ENCODE peak calls at places on chromosomes 16 and 17, in four cellular contexts. One of them, this sample, is unnamed. For H3K27me3 and H3K4me1, the result is how much of the 10 kb centered on the place peaks cover.

GRCh38 chr16:89562027-89562599 is 1.6 kb downstream of the RPL13 start:
- DNase-seq in esophagus squamous epithelium: no peak
- DNase-seq in stomach: peak
- DNase-seq in GM23248: no peak
- DNase-seq in this sample: no peak

GRCh38 chr17:67575325-67575724 is 142.4 kb upstream of the NOL11 start:
- DNase-seq in esophagus squamous epithelium: no peak
- DNase-seq in stomach: no peak
- DNase-seq in GM23248: no peak
- DNase-seq in this sample: no peak

GRCh38 chr17:67836205-67836987 is 11.1 kb downstream of the BPTF start:
- DNase-seq in esophagus squamous epithelium: no peak
- DNase-seq in stomach: no peak
- DNase-seq in GM23248: peak
- DNase-seq in this sample: no peak

GRCh38 chr17:69575346-69575761 is 160.9 kb downstream of the MAP2K6 start:
- DNase-seq in esophagus squamous epithelium: no peak
- DNase-seq in stomach: no peak
- DNase-seq in GM23248: peak
- DNase-seq in this sample: no peak

GRCh38 chr16:81937305-81938038 is 73.8 kb downstream of the SDR42E1 start:
- DNase-seq in esophagus squamous epithelium: no peak
- DNase-seq in stomach: no peak
- DNase-seq in GM23248: no peak
- DNase-seq in this sample: no peak

GRCh38 chr17:43169561-43170139 is 1.4 kb upstream of the NBR1 start:
- DNase-seq in esophagus squamous epithelium: no peak
- DNase-seq in stomach: peak
- DNase-seq in GM23248: peak
- DNase-seq in this sample: peak

GRCh38 chr17:42459983-42460300 is 1.3 kb downstream of the ATP6V0A1 start:
- DNase-seq in esophagus squamous epithelium: no peak
- DNase-seq in stomach: no peak
- DNase-seq in GM23248: peak
- DNase-seq in this sample: no peak

GRCh38 chr16:53465606-53466290 is 31.5 kb downstream of the RBL2 start:
- DNase-seq in esophagus squamous epithelium: no peak
- DNase-seq in stomach: no peak
- DNase-seq in GM23248: peak
- DNase-seq in this sample: no peak

GRCh38 chr16:85129846-85130706 is 17.8 kb upstream of the CIBAR2 start:
- DNase-seq in esophagus squamous epithelium: no peak
- DNase-seq in stomach: no peak
- DNase-seq in GM23248: peak
- DNase-seq in this sample: peak

GRCh38 chr17:61659437-61659836 is 68.4 kb upstream of the NACA2 start:
- DNase-seq in esophagus squamous epithelium: no peak
- DNase-seq in stomach: no peak
- DNase-seq in GM23248: no peak
- DNase-seq in this sample: no peak

GRCh38 chr17:46198233-46198632 is 5.0 kb upstream of the KANSL1 start:
- DNase-seq in esophagus squamous epithelium: no peak
- DNase-seq in stomach: no peak
- DNase-seq in GM23248: no peak
- DNase-seq in this sample: no peak

GRCh38 chr17:35568561-35568960 is 7.9 kb upstream of the SLFN14 start:
- DNase-seq in esophagus squamous epithelium: no peak
- DNase-seq in stomach: no peak
- DNase-seq in GM23248: peak
- DNase-seq in this sample: no peak

GRCh38 chr17:63919311-63919723 is 678 bp upstream of the GH1 start:
- DNase-seq in esophagus squamous epithelium: no peak
- DNase-seq in stomach: peak
- DNase-seq in GM23248: peak
- DNase-seq in this sample: peak

GRCh38 chr16:59597269-59597668 is 863.2 kb upstream of the GOT2 start:
- DNase-seq in esophagus squamous epithelium: no peak
- DNase-seq in stomach: no peak
- DNase-seq in GM23248: no peak
- DNase-seq in this sample: no peak

GRCh38 chr17:57436565-57436964 is 180.2 kb downstream of the MSI2 start:
- DNase-seq in esophagus squamous epithelium: no peak
- DNase-seq in stomach: no peak
- DNase-seq in GM23248: no peak
- DNase-seq in this sample: no peak

GRCh38 chr16:85708338-85708737 is 19.6 kb upstream of the GINS2 start:
- DNase-seq in esophagus squamous epithelium: no peak
- DNase-seq in stomach: no peak
- DNase-seq in GM23248: no peak
- DNase-seq in this sample: no peak

GRCh38 chr17:45650601-45651000 is 133.5 kb upstream of the CRHR1 start:
- DNase-seq in esophagus squamous epithelium: no peak
- DNase-seq in stomach: no peak
- DNase-seq in GM23248: no peak
- DNase-seq in this sample: no peak

GRCh38 chr17:57703273-57703672 is 41.8 kb downstream of the CCDC182 start:
- DNase-seq in esophagus squamous epithelium: no peak
- DNase-seq in stomach: no peak
- DNase-seq in GM23248: no peak
- DNase-seq in this sample: no peak

GRCh38 chr17:55437165-55437605 is 15.6 kb upstream of the MMD start:
- DNase-seq in esophagus squamous epithelium: no peak
- DNase-seq in stomach: no peak
- DNase-seq in GM23248: no peak
- DNase-seq in this sample: no peak

GRCh38 chr17:16171613-16172012 is 43.7 kb downstream of the NCOR1 start:
- DNase-seq in esophagus squamous epithelium: no peak
- DNase-seq in stomach: peak
- DNase-seq in GM23248: no peak
- DNase-seq in this sample: no peak
- H3K27me3 ChIP-seq in esophagus squamous epithelium: under half
- H3K27me3 ChIP-seq in stomach: under half
- H3K27me3 ChIP-seq in GM23248: under half
- H3K27me3 ChIP-seq in this sample: under half

GRCh38 chr17:4947411-4948165 is 742 bp downstream of the PFN1 start:
- DNase-seq in esophagus squamous epithelium: no peak
- DNase-seq in stomach: peak
- DNase-seq in GM23248: peak
- DNase-seq in this sample: peak
- H3K4me1 ChIP-seq in esophagus squamous epithelium: under half
- H3K4me1 ChIP-seq in stomach: half or more
- H3K4me1 ChIP-seq in GM23248: under half
- H3K4me1 ChIP-seq in this sample: under half

GRCh38 chr17:79785900-79786810 is 8.2 kb downstream of the CBX2 start:
- DNase-seq in esophagus squamous epithelium: no peak
- DNase-seq in stomach: no peak
- DNase-seq in GM23248: no peak
- DNase-seq in this sample: no peak

GRCh38 chr17:79788455-79788854 is 8.4 kb downstream of the CBX8 start:
- DNase-seq in esophagus squamous epithelium: no peak
- DNase-seq in stomach: no peak
- DNase-seq in GM23248: no peak
- DNase-seq in this sample: no peak

GRCh38 chr17:79785017-79785899 is 7.3 kb downstream of the CBX2 start:
- DNase-seq in esophagus squamous epithelium: no peak
- DNase-seq in stomach: no peak
- DNase-seq in GM23248: no peak
- DNase-seq in this sample: no peak

GRCh38 chr17:79788989-79789942 is 7.6 kb downstream of the CBX8 start:
- DNase-seq in esophagus squamous epithelium: no peak
- DNase-seq in stomach: no peak
- DNase-seq in GM23248: no peak
- DNase-seq in this sample: peak

GRCh38 chr17:79786930-79787643 is 9.1 kb downstream of the CBX2 start:
- DNase-seq in esophagus squamous epithelium: no peak
- DNase-seq in stomach: no peak
- DNase-seq in GM23248: no peak
- DNase-seq in this sample: peak
- H3K27me3 ChIP-seq in esophagus squamous epithelium: under half
- H3K27me3 ChIP-seq in stomach: under half
- H3K27me3 ChIP-seq in GM23248: half or more
- H3K27me3 ChIP-seq in this sample: under half

GRCh38 chr16:47885489-47885888 is 270.3 kb downstream of the ABCC12 start:
- DNase-seq in esophagus squamous epithelium: no peak
- DNase-seq in stomach: no peak
- DNase-seq in GM23248: no peak
- DNase-seq in this sample: no peak
- H3K4me1 ChIP-seq in esophagus squamous epithelium: under half
- H3K4me1 ChIP-seq in stomach: under half
- H3K4me1 ChIP-seq in GM23248: under half
- H3K4me1 ChIP-seq in this sample: under half